ENCODE peak calls at places on chromosome X, in nine cellular contexts. W is tibial nerve; U is RPMI7951; Q is NCI-H1092 treated with DMSO at 0.1 percent for 48 hours; X is stimulated activated CD4-positive, alpha-beta T cell treated with anti-CD3 and anti-CD28 coated beads, TNF-alpha, amount 100 ng/mL, for 1 hour; O is brain microvascular endothelial cell; M is HFFc6; P is bronchial epithelial cell; N is fibroblast of lung. F is an unnamed sample.

GRCh38 chrX:47723689-47724088 is 64.7 kb upstream of the UXT start:
- DNase-seq in X (no peak), O (no peak), Q (no peak), U (peak; percentile 12), M (no peak), N (no peak), P (no peak), W (no peak), F (no peak)

GRCh38 chrX:129720741-129721140 is 18.0 kb upstream of the XPNPEP2 start:
- DNase-seq in N (no peak), W (no peak), Q (no peak), M (no peak), P (no peak), O (no peak), X (no peak), U (no peak), F (no peak)

GRCh38 chrX:154733072-154733425 is 17.8 kb downstream of the GAB3 start:
- DNase-seq in N (no peak), W (no peak), Q (no peak), M (peak; percentile 27), O (peak; percentile 52), X (no peak), U (no peak), P (peak; percentile 67), F (no peak)

GRCh38 chrX:97389761-97390192 is 506.1 kb downstream of the RPA4 start:
- DNase-seq in Q (no peak), X (no peak), N (peak; percentile 89), U (peak; percentile 64), W (no peak), P (peak; percentile 75), O (peak; percentile 77), M (peak; percentile 57), F (no peak)

GRCh38 chrX:148133099-148133725 is 152.1 kb downstream of the FMR1NB start:
- DNase-seq in P (peak; percentile 26), O (no peak), W (no peak), N (no peak), M (no peak), U (peak; percentile 1), X (no peak), Q (no peak), F (no peak)

GRCh38 chrX:12974217-12974796 is 603 bp upstream of the TMSB4X start:
- DNase-seq in P (peak; percentile 59), X (no peak), W (peak; percentile 40), O (no peak), N (peak; percentile 69), Q (no peak), M (peak; percentile 48), U (no peak), F (no peak)

GRCh38 chrX:74422029-74422352 is 698 bp downstream of the SLC16A2 start:
- DNase-seq in W (no peak), M (no peak), Q (no peak), O (no peak), N (no peak), P (no peak), X (no peak), U (no peak), F (no peak)

GRCh38 chrX:10175317-10175871 is 18.6 kb downstream of the CLCN4 start:
- DNase-seq in P (no peak), W (peak; percentile 9), O (peak; percentile 75), N (peak; percentile 82), X (no peak), M (peak; percentile 28), U (peak; percentile 69), Q (no peak), F (no peak)

GRCh38 chrX:15749642-15750610 is 11.9 kb downstream of the CA5B start:
- DNase-seq in U (peak; percentile 64), W (peak; percentile 18), M (peak; percentile 28), X (no peak), Q (no peak), O (no peak), P (no peak), N (peak; percentile 6), F (no peak)

GRCh38 chrX:43813898-43814297 is 68.4 kb downstream of the MAOB start:
- DNase-seq in W (no peak), M (no peak), O (no peak), P (no peak), X (no peak), N (peak; percentile 13), U (peak; percentile 8), Q (no peak), F (no peak)

GRCh38 chrX:115690554-115691216 is 129.7 kb downstream of the PLS3 start:
- DNase-seq in U (peak; percentile 62), M (peak; percentile 79), X (no peak), Q (peak; percentile 35), P (peak; percentile 70), N (peak; percentile 82), W (peak; percentile 80), O (peak; percentile 85), F (no peak)

GRCh38 chrX:154327026-154327820 is 31.6 kb downstream of the TKTL1 start:
- DNase-seq in O (no peak), W (no peak), M (peak; percentile 26), P (no peak), N (peak; percentile 51), U (no peak), Q (no peak), X (no peak), F (no peak)

GRCh38 chrX:111444881-111445280 is 32.9 kb upstream of the DCX start:
- DNase-seq in Q (no peak), W (no peak), P (no peak), X (no peak), O (no peak), N (no peak), U (peak; percentile 5), M (no peak), F (no peak)

GRCh38 chrX:137166591-137166990 is 132.8 kb upstream of the GPR101 start:
- DNase-seq in N (no peak), U (no peak), X (no peak), W (no peak), Q (peak; percentile 6), M (no peak), P (peak; percentile 3), O (no peak), F (no peak)

GRCh38 chrX:13774696-13775095 is 40.1 kb downstream of the OFD1 start:
- DNase-seq in X (no peak), W (no peak), U (no peak), P (no peak), M (no peak), Q (peak; percentile 35), O (no peak), N (no peak), F (no peak)

GRCh38 chrX:41875142-41875541 is 48.2 kb downstream of the CASK start:
- DNase-seq in W (no peak), N (peak; percentile 38), O (no peak), Q (no peak), M (no peak), P (no peak), U (no peak), X (no peak), F (no peak)

GRCh38 chrX:68684291-68684918 is 36.9 kb downstream of the STARD8 start:
- DNase-seq in W (no peak), O (no peak), M (no peak), P (no peak), N (no peak), X (no peak), Q (no peak), U (peak; percentile 89), F (no peak)

GRCh38 chrX:118968031-118968430 is 6.4 kb upstream of the LONRF3 start:
- DNase-seq in P (peak; percentile 40), X (no peak), Q (no peak), M (no peak), N (no peak), U (no peak), W (no peak), O (no peak), F (no peak)

GRCh38 chrX:64206556-64207162 is 1.2 kb upstream of the AMER1 start:
- DNase-seq in Q (no peak), X (no peak), N (no peak), U (peak; percentile 27), P (peak; percentile 4), M (no peak), O (no peak), W (no peak), F (no peak)

GRCh38 chrX:143437439-143437838 is 79.8 kb downstream of the SPANXN3 start:
- DNase-seq in U (peak; percentile 1), O (no peak), Q (peak; percentile 58), M (no peak), N (no peak), X (no peak), W (no peak), P (no peak), F (no peak)

GRCh38 chrX:30414144-30414543 is 105.0 kb upstream of the NR0B1 start:
- DNase-seq in Q (peak; percentile 43), N (no peak), W (no peak), O (no peak), P (no peak), M (no peak), U (no peak), X (no peak), F (no peak)

GRCh38 chrX:43655961-43656494 is at the start of gene MAOA:
- DNase-seq in Q (peak; percentile 18), X (no peak), M (no peak), W (peak; percentile 86), U (peak; percentile 5), O (no peak), P (peak; percentile 50), N (no peak), F (no peak)

GRCh38 chrX:444305-444704 is 57.6 kb upstream of the PPP2R3B start:
- DNase-seq in X (no peak), N (no peak), Q (no peak), P (no peak), U (no peak), O (no peak), M (no peak), W (no peak), F (no peak)

GRCh38 chrX:135384161-135384836 is 37.4 kb upstream of the SMIM10L2A start:
- DNase-seq in O (no peak), M (no peak), W (no peak), U (no peak), Q (no peak), N (no peak), P (no peak), X (no peak), F (peak; percentile 1)

GRCh38 chrX:47218920-47219815 is 687 bp downstream of the CDK16 start:
- DNase-seq in M (no peak), N (no peak), P (no peak), X (peak; percentile 40), O (no peak), W (no peak), U (peak; percentile 21), Q (no peak), F (peak; percentile 6)

GRCh38 chrX:3815896-3816664 is 102.6 kb upstream of the PRKX start:
- DNase-seq in Q (peak; percentile 51), M (peak; percentile 9), X (peak; percentile 12), U (peak; percentile 51), N (peak; percentile 40), P (no peak), W (peak; percentile 4), O (peak; percentile 32), F (no peak)